ENCODE peak calls at places on chromosomes 6 and 20, in nine cellular contexts. T is PC-9, D is A549, S is body of pancreas, E is adrenal gland, Z is brain microvascular endothelial cell, O is OCI-LY7, P is aorta, R is HCT116. Q is an unnamed sample.

GRCh38 chr6:33249732-33250625 is 21.7 kb downstream of the VPS52 start:
- DNase-seq in T (peak), D (no peak), S (no peak), E (peak), Z (peak), O (no peak), P (no peak), R (no peak), Q (no peak)

GRCh38 chr20:21190866-21191265 is 65.0 kb downstream of the KIZ start:
- DNase-seq in T (no peak), D (no peak), S (no peak), E (no peak), Z (no peak), O (no peak), P (no peak), R (no peak), Q (no peak)

GRCh38 chr6:79719248-79719975 is 88.3 kb downstream of the SH3BGRL2 start:
- DNase-seq in T (no peak), D (no peak), S (peak), E (no peak), Z (peak), O (no peak), P (no peak), R (no peak), Q (no peak)

GRCh38 chr6:161035182-161035980 is 43.8 kb downstream of the MAP3K4 start:
- DNase-seq in T (no peak), D (no peak), S (no peak), E (no peak), Z (no peak), O (no peak), P (no peak), R (no peak), Q (no peak)

GRCh38 chr6:132919476-132919875 is 105.1 kb downstream of the RPS12 start:
- DNase-seq in T (peak), D (no peak), S (peak), E (peak), Z (peak), O (no peak), P (no peak), R (no peak), Q (no peak)

GRCh38 chr6:144536079-144536478 is 250.9 kb downstream of the UTRN start:
- DNase-seq in T (no peak), D (no peak), S (no peak), E (no peak), Z (no peak), O (no peak), P (no peak), R (no peak), Q (no peak)

GRCh38 chr20:62952373-62953166 is at the start of gene SLC17A9:
- DNase-seq in T (no peak), D (no peak), S (peak), E (no peak), Z (peak), O (no peak), P (peak), R (peak), Q (no peak)

GRCh38 chr6:17986656-17987575 is 519 bp downstream of the KIF13A start:
- DNase-seq in T (no peak), D (peak), S (peak), E (peak), Z (peak), O (peak), P (peak), R (no peak), Q (no peak)

GRCh38 chr6:33297956-33298772 is 578 bp downstream of the RGL2 start:
- DNase-seq in T (peak), D (peak), S (peak), E (peak), Z (peak), O (peak), P (peak), R (peak), Q (no peak)

DNA sequence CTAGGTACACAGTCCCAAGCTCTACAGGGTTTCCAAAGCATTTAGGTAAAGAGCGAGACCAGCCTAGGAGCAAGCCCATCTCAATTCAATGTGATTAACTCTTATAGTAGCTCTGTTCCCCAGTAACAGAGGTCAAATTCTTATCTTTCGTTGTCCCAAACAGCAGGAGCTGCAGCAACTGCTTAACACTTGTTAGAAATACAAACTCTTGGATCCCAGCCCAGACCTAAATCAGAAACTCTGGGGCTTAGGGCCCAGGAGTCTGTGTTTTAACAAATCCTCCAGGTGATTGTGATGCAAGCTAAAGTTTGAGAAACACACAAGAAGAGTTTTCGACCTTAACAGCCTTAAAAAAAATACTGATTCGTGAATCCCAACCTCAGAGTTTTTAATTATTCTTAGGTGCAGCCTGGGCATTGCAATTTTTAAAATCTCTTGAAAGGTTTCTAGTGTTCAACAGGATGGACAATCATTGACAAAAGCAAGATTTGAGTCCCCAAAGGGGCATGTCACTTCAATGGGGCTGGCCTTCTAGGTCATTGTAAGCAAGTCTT is 127.4 kb upstream of the HCRTR2 start:
- DNase-seq in T (no peak), D (no peak), S (no peak), E (no peak), Z (no peak), O (no peak), P (no peak), R (no peak), Q (peak)
- H3K27ac ChIP-seq in T (no peak), D (no peak), S (no peak), E (no peak), Z (no peak), O (no peak), P (no peak), R (no peak), Q (no peak)

GRCh38 chr20:52974155-52974554 is 2.0 kb downstream of the TSHZ2 start:
- DNase-seq in T (no peak), D (no peak), S (no peak), E (peak), Z (no peak), O (no peak), P (no peak), R (no peak), Q (no peak)
- H3K4me3 ChIP-seq in T (no peak), D (no peak), S (no peak), E (peak), Z (no peak), O (no peak), P (no peak), R (no peak), Q (no peak)

GRCh38 chr20:59403962-59404314 is 103.5 kb downstream of the EDN3 start:
- DNase-seq in T (no peak), D (no peak), S (no peak), E (no peak), Z (no peak), O (no peak), P (no peak), R (no peak), Q (no peak)
- H3K27ac ChIP-seq in T (no peak), D (peak), S (no peak), E (no peak), Z (no peak), O (no peak), P (no peak), R (no peak), Q (no peak)

GRCh38 chr6:16713597-16713996 is 47.7 kb downstream of the ATXN1 start:
- DNase-seq in T (no peak), D (no peak), S (no peak), E (no peak), Z (no peak), O (no peak), P (no peak), R (no peak), Q (no peak)
- H3K4me3 ChIP-seq in T (peak), D (no peak), S (no peak), E (no peak), Z (no peak), O (no peak), P (no peak), R (peak), Q (no peak)

GRCh38 chr6:134057478-134057877 is 5.1 kb upstream of the SLC2A12 start:
- DNase-seq in T (no peak), D (no peak), S (no peak), E (no peak), Z (no peak), O (no peak), P (no peak), R (no peak), Q (no peak)

GRCh38 chr6:134061440-134061839 is 9.0 kb upstream of the SLC2A12 start:
- DNase-seq in T (no peak), D (no peak), S (no peak), E (no peak), Z (no peak), O (no peak), P (no peak), R (no peak), Q (no peak)

GRCh38 chr6:134063121-134063965 is 10.9 kb upstream of the SLC2A12 start:
- DNase-seq in T (no peak), D (no peak), S (no peak), E (no peak), Z (no peak), O (no peak), P (no peak), R (no peak), Q (no peak)

GRCh38 chr6:134058622-134059366 is 6.4 kb upstream of the SLC2A12 start:
- DNase-seq in T (no peak), D (no peak), S (no peak), E (no peak), Z (no peak), O (no peak), P (no peak), R (no peak), Q (no peak)

DNA sequence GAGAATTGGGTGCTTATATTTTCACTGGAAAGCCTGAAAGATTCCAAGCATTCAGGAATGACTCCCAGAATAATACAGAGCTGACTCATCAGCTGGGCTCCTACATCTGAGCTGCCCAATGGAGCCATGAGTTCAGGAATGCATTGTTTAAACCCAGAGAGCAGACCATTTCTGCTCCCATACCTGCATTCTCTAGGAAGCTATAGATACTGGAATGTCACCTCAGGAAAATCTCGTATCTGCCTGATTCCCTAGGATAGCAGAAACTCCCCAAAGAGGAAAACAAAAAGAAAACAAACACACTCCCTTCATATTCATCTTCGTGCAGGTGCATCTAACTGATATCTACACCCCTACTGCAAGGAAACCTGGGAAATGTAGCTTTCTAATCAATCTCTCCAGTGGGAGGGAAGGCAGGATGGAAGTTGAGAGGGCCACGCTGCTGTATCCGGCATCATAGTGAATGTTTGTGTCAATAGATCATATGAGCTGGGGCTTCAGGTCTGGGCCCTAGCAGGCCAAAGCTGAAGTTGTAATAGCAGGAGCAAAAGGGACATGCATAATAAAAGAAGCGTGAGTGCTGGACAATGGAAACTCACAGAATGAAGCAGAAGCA is 8.2 kb upstream of the SLC2A12 start:
- DNase-seq in T (peak), D (no peak), S (no peak), E (no peak), Z (peak), O (no peak), P (no peak), R (no peak), Q (no peak)
- H3K27ac ChIP-seq in T (peak), D (peak), S (no peak), E (no peak), Z (no peak), O (no peak), P (peak), R (no peak), Q (no peak)

DNA sequence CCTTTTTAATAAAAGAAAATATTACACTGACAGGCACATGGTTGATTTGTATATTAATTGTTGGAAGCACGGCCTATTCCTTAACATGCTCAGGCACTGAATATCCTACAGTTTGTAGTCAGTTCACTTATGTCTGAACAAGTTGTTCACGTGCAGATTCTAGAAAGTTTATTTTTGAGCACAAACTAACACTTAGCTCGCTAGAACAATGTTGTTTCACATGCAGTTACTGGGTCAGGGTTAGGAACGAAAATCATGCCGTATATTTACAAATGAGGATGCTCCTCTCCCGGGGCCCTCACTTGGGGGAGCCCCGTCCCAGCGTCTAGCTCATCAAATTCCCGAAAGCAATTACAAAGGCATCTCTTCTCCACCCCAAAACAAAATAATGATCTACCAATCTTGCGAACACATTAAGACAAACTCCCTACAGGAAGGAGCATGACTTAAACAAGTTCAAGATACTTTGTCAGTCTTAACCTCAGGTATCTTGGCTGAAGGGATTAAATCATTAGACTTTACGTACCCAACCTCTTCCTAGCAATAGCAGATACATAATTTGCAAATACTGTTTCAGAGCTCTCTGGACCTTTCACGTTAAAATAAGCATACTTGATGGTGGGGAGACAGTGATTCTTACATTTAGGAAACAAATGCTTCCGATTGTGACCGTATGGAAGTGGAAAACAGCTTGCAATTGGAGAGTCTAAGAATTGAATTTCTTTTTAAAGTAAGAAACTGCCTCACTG is 1.5 kb downstream of the MAP7 start:
- DNase-seq in T (no peak), D (no peak), S (no peak), E (no peak), Z (no peak), O (no peak), P (no peak), R (no peak), Q (no peak)
- H3K4me3 ChIP-seq in T (peak), D (peak), S (no peak), E (no peak), Z (peak), O (no peak), P (no peak), R (peak), Q (peak)

GRCh38 chr20:32672982-32673727 is 586 bp downstream of the C20orf203 start:
- DNase-seq in T (no peak), D (no peak), S (no peak), E (no peak), Z (no peak), O (peak), P (no peak), R (no peak), Q (no peak)
- H3K27ac ChIP-seq in T (no peak), D (peak), S (no peak), E (no peak), Z (no peak), O (peak), P (no peak), R (no peak), Q (no peak)

GRCh38 chr20:53582574-53583351 is 10.9 kb downstream of the ZNF217 start:
- DNase-seq in T (peak), D (peak), S (peak), E (no peak), Z (peak), O (peak), P (no peak), R (no peak), Q (no peak)
- H3K4me3 ChIP-seq in T (peak), D (no peak), S (no peak), E (no peak), Z (no peak), O (peak), P (no peak), R (no peak), Q (no peak)

Q was measured in iPS DF 6.9.